ENCODE peak calls at places on chromosomes 2 and 18, in five cellular contexts. P is thyroid gland, Y is right lobe of liver, E is HCT116, K is testis. Q is an unnamed sample.
A peak's percentile ranks its signal among the peaks of the same experiment; 100 is the strongest.

GRCh38 chr2:217218269-217219140 is 358.6 kb upstream of the TNP1 start:
- DNase-seq in P (no peak), Y (no peak), E (no peak), K (no peak), Q (no peak)

GRCh38 chr2:51213826-51214225 is 181.9 kb upstream of the NRXN1 start:
- DNase-seq in P (no peak), Y (no peak), E (no peak), K (no peak), Q (no peak)

GRCh38 chr2:134366359-134366758 is 112.5 kb downstream of the MGAT5 start:
- DNase-seq in P (no peak), Y (no peak), E (no peak), K (no peak), Q (no peak)

GRCh38 chr18:22275706-22276333 is 106.4 kb downstream of the GATA6 start:
- DNase-seq in P (no peak), Y (no peak), E (no peak), K (no peak), Q (no peak)

GRCh38 chr18:55544028-55544427 is 44.0 kb downstream of the TCF4 start:
- DNase-seq in P (no peak), Y (no peak), E (no peak), K (no peak), Q (no peak)

GRCh38 chr2:7097353-7097895 is 180.2 kb downstream of the RNF144A start:
- DNase-seq in P (peak; percentile 79), Y (peak; percentile 73), E (peak; percentile 36), K (peak; percentile 82), Q (peak; percentile 59)

GRCh38 chr2:71592181-71592711 is 138.9 kb downstream of the DYSF start:
- DNase-seq in P (no peak), Y (no peak), E (no peak), K (no peak), Q (no peak)

GRCh38 chr2:129192841-129193253 is 786.6 kb upstream of the RAB6C start:
- DNase-seq in P (peak; percentile 79), Y (no peak), E (no peak), K (peak; percentile 52), Q (no peak)

GRCh38 chr2:72770879-72771461 is 54.9 kb downstream of the EXOC6B start:
- DNase-seq in P (peak; percentile 39), Y (no peak), E (peak; percentile 56), K (peak; percentile 83), Q (peak; percentile 66)

GRCh38 chr2:239821694-239822075 is 203.5 kb downstream of the NDUFA10 start:
- DNase-seq in P (no peak), Y (no peak), E (no peak), K (peak; percentile 9), Q (no peak)

GRCh38 chr2:215900865-215901264 is 112.5 kb downstream of the MREG start:
- DNase-seq in P (no peak), Y (no peak), E (no peak), K (no peak), Q (no peak)

GRCh38 chr2:160869411-160869810 is 290.8 kb upstream of the TANK start:
- DNase-seq in P (no peak), Y (no peak), E (no peak), K (no peak), Q (no peak)

GRCh38 chr2:224869601-224870000 is 153.4 kb upstream of the CCDC195 start:
- DNase-seq in P (no peak), Y (no peak), E (no peak), K (no peak), Q (no peak)

GRCh38 chr18:33275843-33276242 is 164.7 kb downstream of the CCDC178 start:
- DNase-seq in P (no peak), Y (no peak), E (no peak), K (no peak), Q (no peak)
- TF ChIP-seq POLR2A in P (no peak), Y (no peak), E (no peak), K (no peak), Q (no peak)

DNA sequence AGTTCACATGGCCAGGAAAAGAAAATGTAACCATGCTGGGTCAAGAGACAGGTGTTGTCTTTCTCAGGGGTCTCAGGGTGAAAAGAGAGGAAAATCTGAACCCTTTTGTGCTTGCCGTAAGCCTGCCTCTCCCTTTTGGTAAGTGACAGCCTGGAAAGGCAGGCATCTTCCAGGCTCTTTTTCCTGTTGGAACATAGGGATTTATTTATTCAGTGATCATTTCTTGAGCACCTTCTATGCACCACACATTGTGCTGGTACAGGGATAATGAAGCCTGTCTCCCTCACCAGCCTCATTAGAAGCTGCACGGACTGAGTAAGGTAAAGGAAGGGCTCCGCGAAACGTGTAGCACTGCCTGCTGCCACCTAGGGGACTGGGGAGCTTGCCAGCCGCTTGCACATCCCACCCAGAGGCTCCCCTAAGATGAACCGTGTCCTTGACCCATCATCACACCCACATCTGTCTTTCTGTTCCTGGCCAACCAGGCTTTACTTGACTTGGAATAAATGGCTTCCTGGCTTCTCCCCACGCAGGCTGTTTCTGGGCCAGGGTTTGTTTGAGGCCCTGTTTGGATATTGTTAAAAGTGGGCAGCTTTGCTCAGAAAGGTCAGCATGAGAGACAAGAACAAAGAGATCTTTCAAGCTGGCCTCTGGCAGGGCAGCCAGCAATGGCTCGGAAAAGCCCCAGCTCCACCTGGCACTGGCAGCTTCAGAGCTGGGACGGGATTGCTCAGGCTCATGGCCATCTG is 73.3 kb upstream of the MCFD2 start:
- DNase-seq in P (peak; percentile 57), Y (no peak), E (no peak), K (peak; percentile 84), Q (peak; percentile 65)
- H3K27ac ChIP-seq in P (peak overlapping the region; percentile 86), Y (no peak overlapping the region), E (no peak overlapping the region), K (peak overlapping the region; percentile 81), Q (no peak overlapping the region)

GRCh38 chr18:78728301-78729098 is 251.1 kb upstream of the SALL3 start:
- DNase-seq in P (no peak), Y (no peak), E (no peak), K (no peak), Q (no peak)
- H3K27me3 ChIP-seq in P (no peaks in the 10 kb centered on the region), Y (no peaks in the 10 kb centered on the region), E (peaks cover 17% of the 10 kb centered on the region), K (no peaks in the 10 kb centered on the region), Q (no peaks in the 10 kb centered on the region)

GRCh38 chr2:96531872-96532505 is 4.6 kb upstream of the ARID5A start:
- DNase-seq in P (peak; percentile 88), Y (peak; percentile 83), E (peak; percentile 95), K (peak; percentile 96), Q (peak; percentile 94)
- TF ChIP-seq POLR2A in P (peak; percentile 19), Y (peak; percentile 33), E (no peak), K (no peak), Q (no peak)